ENCODE peak calls at places on chromosomes 3 and 15, in nine cellular contexts. One of them, this sample, is unnamed.

GRCh38 chr3:61612211-61612995 is 51.0 kb downstream of the PTPRG start:
- DNase-seq in psoas muscle: no peak
- DNase-seq in neural crest cell: no peak
- DNase-seq in HS-5: no peak
- DNase-seq in thyroid gland: no peak
- DNase-seq in pons: no peak
- DNase-seq in T-helper 9 cell: no peak
- DNase-seq in NAMALWA: no peak
- DNase-seq in T-helper 1 cell: no peak
- DNase-seq in this sample: no peak

GRCh38 chr3:187069857-187070516 is 69.3 kb downstream of the RPL39L start:
- DNase-seq in thyroid gland: no peak
- DNase-seq in neural crest cell: no peak
- DNase-seq in NAMALWA: no peak
- DNase-seq in HS-5: no peak
- DNase-seq in psoas muscle: no peak
- DNase-seq in pons: no peak
- DNase-seq in T-helper 1 cell: no peak
- DNase-seq in T-helper 9 cell: no peak
- DNase-seq in this sample: no peak

GRCh38 chr3:160245261-160245800 is 20.1 kb downstream of the C3orf80 start:
- DNase-seq in T-helper 9 cell: no peak
- DNase-seq in T-helper 1 cell: no peak
- DNase-seq in neural crest cell: no peak
- DNase-seq in thyroid gland: no peak
- DNase-seq in NAMALWA: no peak
- DNase-seq in psoas muscle: no peak
- DNase-seq in HS-5: no peak
- DNase-seq in pons: no peak
- DNase-seq in this sample: no peak

GRCh38 chr3:23435318-23435717 is 232.2 kb downstream of the UBE2E2 start:
- DNase-seq in thyroid gland: no peak
- DNase-seq in HS-5: no peak
- DNase-seq in neural crest cell: no peak
- DNase-seq in T-helper 9 cell: no peak
- DNase-seq in T-helper 1 cell: no peak
- DNase-seq in psoas muscle: no peak
- DNase-seq in pons: no peak
- DNase-seq in NAMALWA: peak; percentile 13
- DNase-seq in this sample: no peak

GRCh38 chr3:12574131-12574530 is 17.2 kb downstream of the MKRN2 start:
- DNase-seq in T-helper 1 cell: no peak
- DNase-seq in pons: no peak
- DNase-seq in neural crest cell: no peak
- DNase-seq in HS-5: no peak
- DNase-seq in T-helper 9 cell: no peak
- DNase-seq in psoas muscle: no peak
- DNase-seq in thyroid gland: no peak
- DNase-seq in NAMALWA: no peak
- DNase-seq in this sample: no peak

GRCh38 chr3:126990024-126990700 is 7.2 kb downstream of the PLXNA1 start:
- DNase-seq in thyroid gland: no peak
- DNase-seq in T-helper 9 cell: no peak
- DNase-seq in neural crest cell: no peak
- DNase-seq in NAMALWA: no peak
- DNase-seq in pons: no peak
- DNase-seq in T-helper 1 cell: no peak
- DNase-seq in HS-5: no peak
- DNase-seq in psoas muscle: no peak
- DNase-seq in this sample: no peak

GRCh38 chr15:61983087-61983486 is 77.2 kb downstream of the VPS13C start:
- DNase-seq in pons: no peak
- DNase-seq in HS-5: no peak
- DNase-seq in T-helper 9 cell: no peak
- DNase-seq in neural crest cell: no peak
- DNase-seq in NAMALWA: no peak
- DNase-seq in psoas muscle: no peak
- DNase-seq in T-helper 1 cell: no peak
- DNase-seq in thyroid gland: no peak
- DNase-seq in this sample: no peak

GRCh38 chr15:51625236-51625635 is 2.7 kb upstream of the DMXL2 start:
- DNase-seq in T-helper 1 cell: no peak
- DNase-seq in T-helper 9 cell: no peak
- DNase-seq in NAMALWA: peak; percentile 40
- DNase-seq in pons: no peak
- DNase-seq in thyroid gland: no peak
- DNase-seq in HS-5: no peak
- DNase-seq in psoas muscle: no peak
- DNase-seq in neural crest cell: no peak
- DNase-seq in this sample: peak; percentile 53

GRCh38 chr3:53498993-53499641 is 4.7 kb downstream of the CACNA1D start:
- DNase-seq in T-helper 1 cell: no peak
- DNase-seq in psoas muscle: no peak
- DNase-seq in neural crest cell: no peak
- DNase-seq in pons: no peak
- DNase-seq in HS-5: no peak
- DNase-seq in thyroid gland: no peak
- DNase-seq in NAMALWA: no peak
- DNase-seq in T-helper 9 cell: no peak
- DNase-seq in this sample: no peak

GRCh38 chr3:158727499-158728377 is 4.5 kb downstream of the RARRES1 start:
- DNase-seq in thyroid gland: peak; percentile 37
- DNase-seq in pons: peak; percentile 78
- DNase-seq in NAMALWA: peak; percentile 88
- DNase-seq in psoas muscle: no peak
- DNase-seq in neural crest cell: peak; percentile 51
- DNase-seq in HS-5: peak; percentile 52
- DNase-seq in T-helper 1 cell: peak; percentile 36
- DNase-seq in T-helper 9 cell: peak; percentile 23
- DNase-seq in this sample: peak; percentile 81

This sample was measured in MM.1S.